ENCODE peak calls at places on chromosomes 6 and 20, in four cellular contexts. X is CD4-positive, CD25-positive, alpha-beta regulatory T cell; A is mesenchymal stem cell; Y is ELR. E is an unnamed sample.

GRCh38 chr20:33803921-33804337 is 7.2 kb upstream of the CHMP4B start:
- DNase-seq in A (peak), Y (peak), X (no peak), E (no peak)

GRCh38 chr6:119952696-119953095 is 603.1 kb upstream of the MAN1A1 start:
- DNase-seq in Y (no peak), A (no peak), X (no peak), E (no peak)

GRCh38 chr20:4512891-4513550 is 208.7 kb upstream of the PRND start:
- DNase-seq in A (peak), X (no peak), Y (peak), E (no peak)

GRCh38 chr6:91097316-91097878 is 510.5 kb upstream of the MAP3K7 start:
- DNase-seq in Y (no peak), A (no peak), X (no peak), E (no peak)

GRCh38 chr6:38586992-38587391 is 52.7 kb downstream of the BTBD9 start:
- DNase-seq in A (no peak), X (no peak), Y (no peak), E (no peak)

GRCh38 chr20:35333606-35334005 is 41.4 kb upstream of the FAM83C start:
- DNase-seq in Y (no peak), X (no peak), A (no peak), E (no peak)

GRCh38 chr6:168078943-168079405 is at the start of gene FRMD1:
- DNase-seq in A (no peak), Y (no peak), X (no peak), E (no peak)

GRCh38 chr20:60361761-60362410 is 403.7 kb downstream of the CDH26 start:
- DNase-seq in X (no peak), Y (no peak), A (no peak), E (no peak)

GRCh38 chr6:85408039-85408438 is 41.8 kb upstream of the NT5E start:
- DNase-seq in X (no peak), A (no peak), Y (no peak), E (no peak)

GRCh38 chr6:28443112-28443773 is at the start of gene ZSCAN23:
- DNase-seq in X (peak), Y (peak), A (peak), E (peak)

GRCh38 chr20:58127731-58128130 is 100.7 kb downstream of the ANKRD60 start:
- DNase-seq in Y (peak), X (no peak), A (no peak), E (no peak)

GRCh38 chr20:309841-310644 is 12.7 kb downstream of the ZCCHC3 start:
- DNase-seq in Y (peak), A (peak), X (peak), E (peak)

GRCh38 chr6:68159433-68159832 is 475.6 kb upstream of the ADGRB3 start:
- DNase-seq in A (no peak), Y (no peak), X (no peak), E (no peak)

GRCh38 chr6:30075987-30076311 is 380 bp upstream of the RNF39 start:
- DNase-seq in A (no peak), X (no peak), Y (no peak), E (no peak)

GRCh38 chr20:1860446-1860845 is 34.8 kb upstream of the SIRPA start:
- DNase-seq in A (peak), X (no peak), Y (no peak), E (no peak)

GRCh38 chr6:4518506-4518905 is 257.7 kb upstream of the CDYL start:
- DNase-seq in A (peak), Y (peak), X (no peak), E (no peak)

GRCh38 chr20:24341781-24342180 is 127.6 kb upstream of the SYNDIG1 start:
- DNase-seq in A (no peak), X (no peak), Y (peak), E (no peak)

GRCh38 chr20:2759603-2760360 is 40.6 kb downstream of the CPXM1 start:
- DNase-seq in X (no peak), A (no peak), Y (no peak), E (no peak)

GRCh38 chr6:111503660-111504059 is 20.6 kb upstream of the REV3L start:
- DNase-seq in X (no peak), A (no peak), Y (no peak), E (no peak)

GRCh38 chr6:144131248-144131709 is 19.0 kb upstream of the STX11 start:
- DNase-seq in X (no peak), Y (peak), A (no peak), E (no peak)

GRCh38 chr6:127971945-127972391 is 71.1 kb upstream of the THEMIS start:
- DNase-seq in Y (peak), A (peak), X (peak), E (peak)

E was measured in CD4-positive, alpha-beta T cell.